ENCODE peak calls at places on chromosomes 1 and 21, in eight cellular contexts. One of them, this sample, is unnamed.

GRCh38 chr1:3641046-3641760 is 8.7 kb downstream of the WRAP73 start:
- DNase-seq in stomach: no peak
- DNase-seq in HepG2: no peak
- DNase-seq in K562: no peak
- DNase-seq in A549: no peak
- DNase-seq in suprapubic skin: no peak
- DNase-seq in ovary: no peak
- DNase-seq in GM12878: no peak
- DNase-seq in this sample: no peak

GRCh38 chr1:55706397-55706796 is 491.2 kb upstream of the USP24 start:
- DNase-seq in K562: no peak
- DNase-seq in GM12878: no peak
- DNase-seq in suprapubic skin: no peak
- DNase-seq in HepG2: no peak
- DNase-seq in A549: no peak
- DNase-seq in stomach: no peak
- DNase-seq in ovary: no peak
- DNase-seq in this sample: no peak

GRCh38 chr1:179516976-179517705 is 58.6 kb downstream of the NPHS2 start:
- DNase-seq in A549: no peak
- DNase-seq in ovary: no peak
- DNase-seq in GM12878: no peak
- DNase-seq in K562: no peak
- DNase-seq in suprapubic skin: no peak
- DNase-seq in HepG2: no peak
- DNase-seq in stomach: no peak
- DNase-seq in this sample: peak; percentile 44

GRCh38 chr1:29396438-29397255 is 160.3 kb downstream of the PTPRU start:
- DNase-seq in ovary: no peak
- DNase-seq in K562: no peak
- DNase-seq in GM12878: no peak
- DNase-seq in A549: no peak
- DNase-seq in stomach: no peak
- DNase-seq in suprapubic skin: no peak
- DNase-seq in HepG2: no peak
- DNase-seq in this sample: no peak

GRCh38 chr1:119139857-119140176 is 636 bp downstream of the WARS2 start:
- DNase-seq in ovary: no peak
- DNase-seq in suprapubic skin: no peak
- DNase-seq in stomach: no peak
- DNase-seq in HepG2: no peak
- DNase-seq in GM12878: no peak
- DNase-seq in K562: no peak
- DNase-seq in A549: no peak
- DNase-seq in this sample: no peak

GRCh38 chr1:178060789-178061556 is 32.9 kb upstream of the RASAL2 start:
- DNase-seq in stomach: no peak
- DNase-seq in K562: no peak
- DNase-seq in suprapubic skin: no peak
- DNase-seq in A549: no peak
- DNase-seq in HepG2: peak; percentile 43
- DNase-seq in ovary: no peak
- DNase-seq in GM12878: no peak
- DNase-seq in this sample: no peak

GRCh38 chr1:26154750-26155149 is 4.1 kb upstream of the FAM110D start:
- DNase-seq in stomach: no peak
- DNase-seq in ovary: no peak
- DNase-seq in HepG2: no peak
- DNase-seq in A549: no peak
- DNase-seq in GM12878: no peak
- DNase-seq in K562: no peak
- DNase-seq in suprapubic skin: no peak
- DNase-seq in this sample: no peak

GRCh38 chr1:24391882-24392603 is 21.5 kb downstream of the STPG1 start:
- DNase-seq in GM12878: peak; percentile 84
- DNase-seq in A549: peak; percentile 59
- DNase-seq in suprapubic skin: peak; percentile 80
- DNase-seq in K562: peak; percentile 74
- DNase-seq in stomach: peak; percentile 64
- DNase-seq in HepG2: peak; percentile 47
- DNase-seq in ovary: peak; percentile 52
- DNase-seq in this sample: peak; percentile 80

GRCh38 chr1:184827600-184828368 is 73.1 kb upstream of the EDEM3 start:
- DNase-seq in K562: no peak
- DNase-seq in HepG2: no peak
- DNase-seq in A549: no peak
- DNase-seq in GM12878: no peak
- DNase-seq in suprapubic skin: no peak
- DNase-seq in stomach: no peak
- DNase-seq in ovary: no peak
- DNase-seq in this sample: no peak

GRCh38 chr1:84634536-84635205 is 55.6 kb downstream of the SSX2IP start:
- DNase-seq in GM12878: no peak
- DNase-seq in suprapubic skin: no peak
- DNase-seq in ovary: no peak
- DNase-seq in HepG2: peak; percentile 10
- DNase-seq in A549: no peak
- DNase-seq in K562: no peak
- DNase-seq in stomach: no peak
- DNase-seq in this sample: no peak

GRCh38 chr1:164914208-164914607 is 355.2 kb downstream of the PBX1 start:
- DNase-seq in K562: no peak
- DNase-seq in HepG2: no peak
- DNase-seq in GM12878: no peak
- DNase-seq in suprapubic skin: no peak
- DNase-seq in stomach: no peak
- DNase-seq in A549: no peak
- DNase-seq in ovary: no peak
- DNase-seq in this sample: no peak

GRCh38 chr1:99662581-99663208 is 16.8 kb downstream of the PALMD start:
- DNase-seq in stomach: no peak
- DNase-seq in HepG2: no peak
- DNase-seq in K562: no peak
- DNase-seq in suprapubic skin: peak; percentile 87
- DNase-seq in A549: no peak
- DNase-seq in GM12878: no peak
- DNase-seq in ovary: peak; percentile 76
- DNase-seq in this sample: peak; percentile 25

GRCh38 chr1:11285883-11286734 is 13.1 kb downstream of the UBIAD1 start:
- DNase-seq in HepG2: no peak
- DNase-seq in suprapubic skin: no peak
- DNase-seq in A549: no peak
- DNase-seq in K562: no peak
- DNase-seq in stomach: no peak
- DNase-seq in GM12878: no peak
- DNase-seq in ovary: no peak
- DNase-seq in this sample: no peak
- TF ChIP-seq CTCF in HepG2: peak; percentile 17
- TF ChIP-seq CTCF in suprapubic skin: no peak
- TF ChIP-seq CTCF in A549: peak; percentile 34
- TF ChIP-seq CTCF in K562: peak; percentile 49
- TF ChIP-seq CTCF in stomach: no peak
- TF ChIP-seq CTCF in GM12878: no peak
- TF ChIP-seq CTCF in ovary: no peak
- TF ChIP-seq CTCF in this sample: no peak

GRCh38 chr1:115837762-115838421 is 3.0 kb downstream of the NHLH2 start:
- DNase-seq in K562: no peak
- DNase-seq in ovary: no peak
- DNase-seq in HepG2: no peak
- DNase-seq in stomach: no peak
- DNase-seq in A549: no peak
- DNase-seq in GM12878: no peak
- DNase-seq in suprapubic skin: no peak
- DNase-seq in this sample: no peak
- TF ChIP-seq EP300 in K562: no peak
- TF ChIP-seq EP300 in ovary: no peak
- TF ChIP-seq EP300 in HepG2: no peak
- TF ChIP-seq EP300 in stomach: no peak
- TF ChIP-seq EP300 in A549: no peak
- TF ChIP-seq EP300 in GM12878: no peak
- TF ChIP-seq EP300 in suprapubic skin: no peak
- TF ChIP-seq EP300 in this sample: no peak

GRCh38 chr1:235515844-235516512 is 11.7 kb upstream of the B3GALNT2 start:
- DNase-seq in ovary: no peak
- DNase-seq in K562: no peak
- DNase-seq in stomach: no peak
- DNase-seq in HepG2: no peak
- DNase-seq in A549: no peak
- DNase-seq in GM12878: no peak
- DNase-seq in suprapubic skin: no peak
- DNase-seq in this sample: no peak

GRCh38 chr1:235513495-235514366 is 9.5 kb upstream of the B3GALNT2 start:
- DNase-seq in stomach: no peak
- DNase-seq in A549: peak; percentile 38
- DNase-seq in suprapubic skin: no peak
- DNase-seq in ovary: no peak
- DNase-seq in HepG2: peak; percentile 69
- DNase-seq in K562: peak; percentile 60
- DNase-seq in GM12878: no peak
- DNase-seq in this sample: no peak

GRCh38 chr1:235507623-235508022 is 3.4 kb upstream of the B3GALNT2 start:
- DNase-seq in stomach: no peak
- DNase-seq in GM12878: no peak
- DNase-seq in HepG2: no peak
- DNase-seq in K562: no peak
- DNase-seq in ovary: no peak
- DNase-seq in suprapubic skin: no peak
- DNase-seq in A549: no peak
- DNase-seq in this sample: no peak

GRCh38 chr1:235516862-235517446 is 12.7 kb upstream of the B3GALNT2 start:
- DNase-seq in A549: no peak
- DNase-seq in HepG2: no peak
- DNase-seq in K562: no peak
- DNase-seq in ovary: no peak
- DNase-seq in GM12878: no peak
- DNase-seq in suprapubic skin: no peak
- DNase-seq in stomach: no peak
- DNase-seq in this sample: no peak

GRCh38 chr1:235511470-235512240 is 7.4 kb upstream of the B3GALNT2 start:
- DNase-seq in ovary: no peak
- DNase-seq in GM12878: no peak
- DNase-seq in stomach: no peak
- DNase-seq in A549: no peak
- DNase-seq in HepG2: no peak
- DNase-seq in K562: no peak
- DNase-seq in suprapubic skin: no peak
- DNase-seq in this sample: no peak
- TF ChIP-seq CTCF in ovary: no peak
- TF ChIP-seq CTCF in GM12878: no peak
- TF ChIP-seq CTCF in stomach: no peak
- TF ChIP-seq CTCF in A549: no peak
- TF ChIP-seq CTCF in HepG2: peak; percentile 34
- TF ChIP-seq CTCF in K562: peak; percentile 53
- TF ChIP-seq CTCF in suprapubic skin: no peak
- TF ChIP-seq CTCF in this sample: no peak

GRCh38 chr1:172342584-172343245 is 77.8 kb upstream of the C1orf105 start:
- DNase-seq in suprapubic skin: no peak
- DNase-seq in A549: no peak
- DNase-seq in GM12878: peak; percentile 76
- DNase-seq in HepG2: no peak
- DNase-seq in K562: no peak
- DNase-seq in stomach: no peak
- DNase-seq in ovary: no peak
- DNase-seq in this sample: no peak
- TF ChIP-seq EP300 in suprapubic skin: no peak
- TF ChIP-seq EP300 in A549: no peak
- TF ChIP-seq EP300 in GM12878: peak; percentile 66
- TF ChIP-seq EP300 in HepG2: no peak
- TF ChIP-seq EP300 in K562: no peak
- TF ChIP-seq EP300 in stomach: no peak
- TF ChIP-seq EP300 in ovary: no peak
- TF ChIP-seq EP300 in this sample: no peak

GRCh38 chr21:33865176-33865575 is 50.4 kb downstream of the ATP5PO start:
- DNase-seq in ovary: no peak
- DNase-seq in K562: no peak
- DNase-seq in suprapubic skin: no peak
- DNase-seq in GM12878: no peak
- DNase-seq in A549: no peak
- DNase-seq in stomach: no peak
- DNase-seq in HepG2: no peak
- DNase-seq in this sample: no peak

GRCh38 chr21:33866851-33867250 is 48.8 kb downstream of the ATP5PO start:
- DNase-seq in GM12878: no peak
- DNase-seq in ovary: no peak
- DNase-seq in HepG2: no peak
- DNase-seq in suprapubic skin: no peak
- DNase-seq in K562: no peak
- DNase-seq in A549: no peak
- DNase-seq in stomach: no peak
- DNase-seq in this sample: no peak

GRCh38 chr21:33870768-33871167 is 44.8 kb downstream of the ATP5PO start:
- DNase-seq in ovary: no peak
- DNase-seq in stomach: no peak
- DNase-seq in A549: no peak
- DNase-seq in suprapubic skin: no peak
- DNase-seq in HepG2: no peak
- DNase-seq in K562: no peak
- DNase-seq in GM12878: no peak
- DNase-seq in this sample: no peak

GRCh38 chr21:33864150-33864549 is 51.5 kb downstream of the ATP5PO start:
- DNase-seq in suprapubic skin: no peak
- DNase-seq in GM12878: no peak
- DNase-seq in ovary: no peak
- DNase-seq in K562: no peak
- DNase-seq in stomach: no peak
- DNase-seq in HepG2: no peak
- DNase-seq in A549: no peak
- DNase-seq in this sample: no peak

DNA sequence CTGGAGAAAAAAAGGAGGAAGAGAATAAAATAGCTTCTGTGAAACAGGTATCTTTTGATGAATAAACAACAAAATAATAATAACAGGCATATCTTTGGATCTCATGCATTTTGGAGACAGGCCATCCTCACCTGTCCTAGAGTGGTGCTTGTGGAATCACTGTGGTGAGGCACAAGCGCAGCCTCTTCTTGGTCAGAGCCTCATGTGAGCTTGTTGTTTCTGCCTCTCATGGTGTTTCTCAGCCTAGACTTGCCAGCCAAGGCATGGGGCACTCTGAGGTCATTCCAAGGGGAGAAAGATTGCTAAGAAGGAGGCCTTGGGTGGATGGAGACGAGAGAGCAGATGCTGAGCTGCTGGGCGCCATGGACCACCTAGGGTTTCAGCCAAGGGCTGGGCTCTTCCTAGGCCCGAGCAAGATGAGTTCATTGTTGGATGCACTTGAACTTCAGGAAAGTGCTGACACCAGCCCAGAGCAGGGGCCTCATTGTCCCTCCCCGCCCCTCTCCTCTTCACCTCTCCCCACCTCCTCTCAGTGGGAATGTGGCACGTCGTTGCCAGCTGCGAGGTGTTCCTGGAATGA is 49.5 kb downstream of the ATP5PO start:
- DNase-seq in HepG2: no peak
- DNase-seq in ovary: no peak
- DNase-seq in A549: no peak
- DNase-seq in stomach: no peak
- DNase-seq in suprapubic skin: no peak
- DNase-seq in K562: no peak
- DNase-seq in GM12878: no peak
- DNase-seq in this sample: no peak
- TF ChIP-seq CTCF in HepG2: no peak
- TF ChIP-seq CTCF in ovary: no peak
- TF ChIP-seq CTCF in A549: no peak
- TF ChIP-seq CTCF in stomach: no peak
- TF ChIP-seq CTCF in suprapubic skin: no peak
- TF ChIP-seq CTCF in K562: no peak
- TF ChIP-seq CTCF in GM12878: no peak
- TF ChIP-seq CTCF in this sample: no peak

This sample was measured in transverse colon.